ENCODE peak calls at places on chromosomes 13 and 19, in ten cellular contexts. O is activated effector memory CD4-positive, alpha-beta T cell treated with Interleukin-2 at 50 U/mL for 16 hours; Y is HTR-8/SVneo; E is NCI-H1417 treated with DMSO at 0.1 percent for 48 hours; I is stimulated activated CD4-positive, alpha-beta T cell treated with anti-CD3 and anti-CD28 coated beads, Interleukin-2, amount 100 ng/mL, for 48 hours; F is fibroblast of gingiva; D is C1 segment of cervical spinal cord; X is COR-L47; T is heart right ventricle; Q is AG09319. K is an unnamed sample.

GRCh38 chr19:58319241-58319640 is 7.6 kb upstream of the ZSCAN22 start:
- DNase-seq in O (no peak), Y (no peak), E (no peak), I (no peak), F (no peak), D (no peak), X (no peak), T (no peak), Q (no peak), K (no peak)

GRCh38 chr19:4781851-4782250 is 9.7 kb upstream of the FEM1A start:
- DNase-seq in O (no peak), Y (no peak), E (no peak), I (no peak), F (peak), D (no peak), X (peak), T (no peak), Q (no peak), K (no peak)

GRCh38 chr19:55066107-55066709 is 3.3 kb upstream of the RDH13 start:
- DNase-seq in O (no peak), Y (no peak), E (no peak), I (no peak), F (no peak), D (no peak), X (no peak), T (no peak), Q (no peak), K (no peak)

GRCh38 chr19:11296264-11296663 is 304 bp downstream of the TSPAN16 start:
- DNase-seq in O (no peak), Y (no peak), E (no peak), I (no peak), F (peak), D (no peak), X (no peak), T (peak), Q (no peak), K (no peak)

GRCh38 chr13:71320452-71320851 is 546.6 kb downstream of the DACH1 start:
- DNase-seq in O (no peak), Y (no peak), E (no peak), I (no peak), F (no peak), D (no peak), X (peak), T (no peak), Q (no peak), K (peak)

GRCh38 chr19:16334421-16334820 is 9.8 kb downstream of the KLF2 start:
- DNase-seq in O (no peak), Y (no peak), E (no peak), I (no peak), F (no peak), D (no peak), X (no peak), T (no peak), Q (no peak), K (no peak)

GRCh38 chr13:53844747-53845146 is 816.1 kb downstream of the OLFM4 start:
- DNase-seq in O (no peak), Y (no peak), E (no peak), I (no peak), F (no peak), D (no peak), X (no peak), T (no peak), Q (no peak), K (no peak)

GRCh38 chr13:31468114-31468902 is 268.5 kb downstream of the B3GLCT start:
- DNase-seq in O (no peak), Y (no peak), E (no peak), I (no peak), F (no peak), D (no peak), X (no peak), T (no peak), Q (no peak), K (no peak)

GRCh38 chr13:98345103-98345899 is 168.2 kb upstream of the RNF113B start:
- DNase-seq in O (no peak), Y (no peak), E (no peak), I (no peak), F (no peak), D (no peak), X (no peak), T (no peak), Q (no peak), K (no peak)

GRCh38 chr13:21661510-21661909 is 9.4 kb upstream of the FGF9 start:
- DNase-seq in O (no peak), Y (no peak), E (no peak), I (no peak), F (no peak), D (no peak), X (no peak), T (no peak), Q (no peak), K (no peak)

GRCh38 chr13:60765700-60766411 is 368.8 kb downstream of the TDRD3 start:
- DNase-seq in O (no peak), Y (no peak), E (no peak), I (no peak), F (no peak), D (no peak), X (no peak), T (no peak), Q (no peak), K (no peak)

GRCh38 chr19:43526884-43527859 is at the start of gene ETHE1:
- DNase-seq in O (peak), Y (peak), E (no peak), I (peak), F (peak), D (peak), X (peak), T (peak), Q (no peak), K (peak)

GRCh38 chr13:111344471-111345191 is 24.2 kb downstream of the TEX29 start:
- DNase-seq in O (no peak), Y (no peak), E (no peak), I (no peak), F (no peak), D (no peak), X (peak), T (no peak), Q (no peak), K (no peak)

GRCh38 chr19:3440082-3440481 is 40.2 kb downstream of the SMIM24 start:
- DNase-seq in O (peak), Y (no peak), E (no peak), I (peak), F (no peak), D (no peak), X (peak), T (no peak), Q (no peak), K (no peak)

GRCh38 chr19:20503536-20503935 is 62.0 kb downstream of the ZNF737 start:
- DNase-seq in O (no peak), Y (no peak), E (no peak), I (no peak), F (peak), D (no peak), X (no peak), T (peak), Q (no peak), K (peak)

GRCh38 chr13:97719759-97720158 is 233.7 kb upstream of the IPO5 start:
- DNase-seq in O (no peak), Y (no peak), E (no peak), I (no peak), F (no peak), D (no peak), X (no peak), T (no peak), Q (no peak), K (no peak)

GRCh38 chr13:31587696-31588266 is 151.5 kb upstream of the RXFP2 start:
- DNase-seq in O (no peak), Y (no peak), E (no peak), I (no peak), F (no peak), D (no peak), X (no peak), T (no peak), Q (no peak), K (no peak)